ENCODE peak calls at places on chromosomes 11 and 22, in seven cellular contexts. T, L, F, P, S, E and Y are unnamed samples.

GRCh38 chr11:532512-533048 is 2.8 kb downstream of the HRAS start:
- DNase-seq in T (no peak), L (no peak), F (no peak), P (no peak), S (no peak), E (no peak), Y (no peak)

GRCh38 chr11:24386551-24387404 is 110.1 kb upstream of the LUZP2 start:
- DNase-seq in T (peak; percentile 1), L (no peak), F (no peak), P (no peak), S (no peak), E (peak; percentile 29), Y (peak; percentile 0)

GRCh38 chr22:18083406-18083805 is 5.6 kb downstream of the PEX26 start:
- DNase-seq in T (no peak), L (no peak), F (no peak), P (no peak), S (no peak), E (no peak), Y (no peak)

GRCh38 chr11:12642040-12642439 is 32.2 kb upstream of the TEAD1 start:
- DNase-seq in T (no peak), L (no peak), F (no peak), P (no peak), S (no peak), E (peak; percentile 35), Y (no peak)

GRCh38 chr11:208177-208916 is 839 bp downstream of the RIC8A start:
- DNase-seq in T (no peak), L (peak; percentile 80), F (peak; percentile 84), P (peak; percentile 86), S (peak; percentile 91), E (peak; percentile 30), Y (no peak)

GRCh38 chr11:73391665-73392064 is 15.5 kb downstream of the RELT start:
- DNase-seq in T (no peak), L (no peak), F (no peak), P (no peak), S (no peak), E (no peak), Y (no peak)

GRCh38 chr11:130465259-130465658 is 16.8 kb downstream of the ADAMTS15 start:
- DNase-seq in T (no peak), L (no peak), F (no peak), P (no peak), S (no peak), E (no peak), Y (no peak)

GRCh38 chr11:134592391-134592990 is 180.4 kb upstream of the B3GAT1 start:
- DNase-seq in T (no peak), L (peak; percentile 79), F (no peak), P (peak; percentile 39), S (peak; percentile 60), E (no peak), Y (no peak)

GRCh38 chr11:124844664-124845079 is 20.6 kb upstream of the ROBO3 start:
- DNase-seq in T (no peak), L (no peak), F (no peak), P (no peak), S (no peak), E (no peak), Y (no peak)

GRCh38 chr11:34999453-34999852 is 83.0 kb downstream of the PDHX start:
- DNase-seq in T (no peak), L (no peak), F (no peak), P (no peak), S (no peak), E (no peak), Y (no peak)